ENCODE peak calls at places on chromosomes 16 and 17, in nine cellular contexts. S is CD8-positive, alpha-beta T cell; Y is NCI-H1048; Z is activated naive CD4-positive, alpha-beta T cell treated with Interleukin-2 at 50 U/mL for 16 hours; C is GM18507; J is left colon; P is endothelial cell; T is activated effector memory CD4-positive, alpha-beta T cell treated with Interleukin-2 at 50 U/mL for 16 hours; R is AG10803. I is an unnamed sample.

GRCh38 chr17:57871863-57872262 is 22.0 kb upstream of the MRPS23 start:
- DNase-seq in S (no peak), Y (no peak), Z (no peak), C (no peak), J (no peak), P (no peak), T (no peak), R (no peak), I (no peak)

GRCh38 chr17:13583996-13584700 is 17.6 kb downstream of the HS3ST3A1 start:
- DNase-seq in S (no peak), Y (no peak), Z (no peak), C (no peak), J (no peak), P (no peak), T (no peak), R (peak), I (no peak)

GRCh38 chr16:50953266-50953665 is 197.8 kb downstream of the SALL1 start:
- DNase-seq in S (no peak), Y (no peak), Z (no peak), C (no peak), J (no peak), P (no peak), T (no peak), R (no peak), I (no peak)

GRCh38 chr17:48637323-48638260 is 11.4 kb upstream of the HOXB9 start:
- DNase-seq in S (no peak), Y (no peak), Z (no peak), C (no peak), J (no peak), P (no peak), T (no peak), R (peak), I (peak)

GRCh38 chr16:27238016-27238587 is 30.5 kb downstream of the NSMCE1 start:
- DNase-seq in S (peak), Y (no peak), Z (peak), C (no peak), J (peak), P (no peak), T (no peak), R (no peak), I (no peak)

GRCh38 chr17:54971147-54971546 is 2.6 kb downstream of the STXBP4 start:
- DNase-seq in S (no peak), Y (no peak), Z (no peak), C (no peak), J (no peak), P (no peak), T (no peak), R (no peak), I (no peak)

GRCh38 chr17:42414782-42415409 is 8.2 kb downstream of the CAVIN1 start:
- DNase-seq in S (peak), Y (no peak), Z (peak), C (no peak), J (no peak), P (no peak), T (peak), R (no peak), I (no peak)

GRCh38 chr17:37373530-37374159 is 2.1 kb upstream of the C17orf78 start:
- DNase-seq in S (peak), Y (peak), Z (peak), C (peak), J (peak), P (peak), T (peak), R (peak), I (peak)

GRCh38 chr17:79306688-79307323 is 232.2 kb downstream of the ENGASE start:
- DNase-seq in S (no peak), Y (no peak), Z (no peak), C (no peak), J (no peak), P (no peak), T (no peak), R (no peak), I (peak)

GRCh38 chr17:77433385-77434135 is 292.8 kb downstream of the SEC14L1 start:
- DNase-seq in S (no peak), Y (no peak), Z (no peak), C (no peak), J (no peak), P (no peak), T (no peak), R (peak), I (no peak)

GRCh38 chr17:64024781-64025731 is 4.6 kb upstream of the ICAM2 start:
- DNase-seq in S (peak), Y (no peak), Z (peak), C (no peak), J (no peak), P (no peak), T (peak), R (no peak), I (no peak)

GRCh38 chr17:74520790-74521480 is 10.3 kb downstream of the CD300LB start:
- DNase-seq in S (no peak), Y (no peak), Z (no peak), C (no peak), J (no peak), P (no peak), T (no peak), R (no peak), I (no peak)

GRCh38 chr16:35431829-35432663 is 1972.6 kb downstream of the TP53TG3F start:
- DNase-seq in S (no peak), Y (no peak), Z (no peak), C (no peak), J (no peak), P (no peak), T (no peak), R (no peak), I (no peak)

GRCh38 chr16:30914849-30915248 is 8.5 kb upstream of the FBXL19 start:
- DNase-seq in S (no peak), Y (no peak), Z (no peak), C (no peak), J (no peak), P (no peak), T (no peak), R (no peak), I (no peak)

GRCh38 chr17:64547354-64547753 is 40.6 kb downstream of the CEP95 start:
- DNase-seq in S (no peak), Y (no peak), Z (no peak), C (no peak), J (no peak), P (no peak), T (no peak), R (no peak), I (no peak)

GRCh38 chr16:66004706-66005105 is 361.8 kb upstream of the CDH5 start:
- DNase-seq in S (no peak), Y (no peak), Z (no peak), C (no peak), J (no peak), P (no peak), T (no peak), R (peak), I (no peak)

GRCh38 chr17:31808521-31808920 is 50.5 kb downstream of the COPRS start:
- DNase-seq in S (no peak), Y (no peak), Z (no peak), C (no peak), J (no peak), P (no peak), T (no peak), R (no peak), I (no peak)

GRCh38 chr16:59758848-59759247 is 1024.7 kb upstream of the GOT2 start:
- DNase-seq in S (no peak), Y (no peak), Z (no peak), C (no peak), J (no peak), P (no peak), T (no peak), R (no peak), I (no peak)

GRCh38 chr17:62705116-62705515 is 77.6 kb downstream of the MRC2 start:
- DNase-seq in S (no peak), Y (no peak), Z (no peak), C (no peak), J (peak), P (peak), T (no peak), R (no peak), I (peak)

GRCh38 chr17:37025847-37026533 is 77.2 kb downstream of the AATF start:
- DNase-seq in S (no peak), Y (no peak), Z (no peak), C (no peak), J (no peak), P (no peak), T (no peak), R (no peak), I (no peak)

GRCh38 chr17:7882629-7883028 is 6.0 kb upstream of the CHD3 start:
- DNase-seq in S (no peak), Y (no peak), Z (no peak), C (no peak), J (no peak), P (no peak), T (no peak), R (no peak), I (no peak)

GRCh38 chr17:1783834-1784611 is 22.2 kb downstream of the SERPINF1 start:
- DNase-seq in S (no peak), Y (no peak), Z (no peak), C (no peak), J (peak), P (no peak), T (no peak), R (peak), I (peak)

GRCh38 chr17:66365204-66365524 is 62.8 kb downstream of the PRKCA start:
- DNase-seq in S (no peak), Y (no peak), Z (no peak), C (no peak), J (no peak), P (no peak), T (no peak), R (no peak), I (no peak)

GRCh38 chr16:19520861-19521331 is 1.0 kb downstream of the GDE1 start:
- DNase-seq in S (no peak), Y (no peak), Z (peak), C (no peak), J (peak), P (no peak), T (no peak), R (no peak), I (no peak)

GRCh38 chr16:13780406-13780805 is 139.5 kb upstream of the ERCC4 start:
- DNase-seq in S (no peak), Y (no peak), Z (no peak), C (no peak), J (no peak), P (no peak), T (no peak), R (no peak), I (peak)

GRCh38 chr17:35295686-35296085 is 52.8 kb downstream of the SLFN5 start:
- DNase-seq in S (no peak), Y (no peak), Z (no peak), C (no peak), J (no peak), P (no peak), T (no peak), R (no peak), I (no peak)

GRCh38 chr17:5902671-5903070 is 167.5 kb upstream of the WSCD1 start:
- DNase-seq in S (no peak), Y (no peak), Z (no peak), C (no peak), J (no peak), P (no peak), T (no peak), R (no peak), I (peak)

GRCh38 chr16:54077412-54077821 is 209.2 kb downstream of the IRX3 start:
- DNase-seq in S (no peak), Y (no peak), Z (no peak), C (no peak), J (no peak), P (peak), T (no peak), R (peak), I (peak)

I was measured in myocyte.